ENCODE peak calls at places on chromosomes 5 and 9, in five cellular contexts. O is NCI-H1048; A is glomerular endothelial cell; D is activated T-helper 1 cell treated with anti-CD3 and anti-CD28 coated beads, Interleukin-2, amount 50 U/mL, for 16 hours; X is uterus. G is an unnamed sample.

GRCh38 chr9:114114364-114114763 is 15.3 kb upstream of the KIF12 start:
- DNase-seq in A (no peak), D (no peak), O (no peak), X (no peak), G (no peak)

GRCh38 chr9:17318821-17319320 is 184.0 kb downstream of the CNTLN start:
- DNase-seq in O (no peak), X (no peak), D (no peak), A (no peak), G (no peak)

GRCh38 chr5:180521101-180521500 is 26.9 kb downstream of the CNOT6 start:
- DNase-seq in O (no peak), X (no peak), A (no peak), D (no peak), G (no peak)

GRCh38 chr5:144139586-144139985 is 30.9 kb downstream of the YIPF5 start:
- DNase-seq in X (no peak), A (no peak), O (no peak), D (no peak), G (no peak)

GRCh38 chr5:55908804-55909203 is 57.6 kb downstream of the IL31RA start:
- DNase-seq in A (no peak), X (no peak), O (no peak), D (no peak), G (no peak)

GRCh38 chr9:130869250-130869649 is 27.4 kb downstream of the QRFP start:
- DNase-seq in X (peak; percentile 68), O (peak; percentile 12), D (no peak), A (no peak), G (no peak)

GRCh38 chr5:101728933-101729332 is 567.2 kb downstream of the SLCO4C1 start:
- DNase-seq in D (no peak), O (no peak), A (no peak), X (no peak), G (no peak)

GRCh38 chr9:83707518-83707767 is 315 bp downstream of the UBQLN1 start:
- DNase-seq in O (no peak), A (no peak), X (no peak), D (no peak), G (peak; percentile 24)